ENCODE peak calls at places on chromosomes 6 and 20, in eight cellular contexts. One of them, this sample, is unnamed.

GRCh38 chr6:121093928-121094327 is 240.4 kb downstream of the TBC1D32 start:
- DNase-seq in NCI-H1417 treated with DMSO at 0.1 percent for 48 hours: no peak
- DNase-seq in activated CD4-positive, alpha-beta memory T cell treated with anti-CD3 and anti-CD28 coated beads, Interleukin-2, amount 10 ng/mL, durations not matched to agents 7 days and 5 days: no peak
- DNase-seq in PC-3: no peak
- DNase-seq in H4: no peak
- DNase-seq in activated naive CD4-positive, alpha-beta T cell: no peak
- DNase-seq in nephron progenitor cell: no peak
- DNase-seq in right cardiac atrium: no peak
- DNase-seq in this sample: no peak

GRCh38 chr6:135830452-135830851 is 21.0 kb upstream of the PDE7B start:
- DNase-seq in NCI-H1417 treated with DMSO at 0.1 percent for 48 hours: no peak
- DNase-seq in right cardiac atrium: no peak
- DNase-seq in PC-3: peak; percentile 68
- DNase-seq in activated naive CD4-positive, alpha-beta T cell: no peak
- DNase-seq in nephron progenitor cell: no peak
- DNase-seq in H4: no peak
- DNase-seq in activated CD4-positive, alpha-beta memory T cell treated with anti-CD3 and anti-CD28 coated beads, Interleukin-2, amount 10 ng/mL, durations not matched to agents 7 days and 5 days: no peak
- DNase-seq in this sample: no peak

GRCh38 chr6:129146836-129147366 is 264.0 kb downstream of the LAMA2 start:
- DNase-seq in H4: no peak
- DNase-seq in right cardiac atrium: no peak
- DNase-seq in NCI-H1417 treated with DMSO at 0.1 percent for 48 hours: no peak
- DNase-seq in PC-3: no peak
- DNase-seq in nephron progenitor cell: no peak
- DNase-seq in activated CD4-positive, alpha-beta memory T cell treated with anti-CD3 and anti-CD28 coated beads, Interleukin-2, amount 10 ng/mL, durations not matched to agents 7 days and 5 days: no peak
- DNase-seq in activated naive CD4-positive, alpha-beta T cell: no peak
- DNase-seq in this sample: no peak

GRCh38 chr20:49914310-49915117 is 815 bp downstream of the SPATA2 start:
- DNase-seq in activated CD4-positive, alpha-beta memory T cell treated with anti-CD3 and anti-CD28 coated beads, Interleukin-2, amount 10 ng/mL, durations not matched to agents 7 days and 5 days: no peak
- DNase-seq in NCI-H1417 treated with DMSO at 0.1 percent for 48 hours: no peak
- DNase-seq in PC-3: peak; percentile 39
- DNase-seq in right cardiac atrium: no peak
- DNase-seq in H4: no peak
- DNase-seq in nephron progenitor cell: no peak
- DNase-seq in activated naive CD4-positive, alpha-beta T cell: no peak
- DNase-seq in this sample: peak; percentile 45

GRCh38 chr6:130885392-130886192 is 58.4 kb downstream of the SMLR1 start:
- DNase-seq in activated naive CD4-positive, alpha-beta T cell: peak; percentile 29
- DNase-seq in PC-3: peak; percentile 83
- DNase-seq in right cardiac atrium: no peak
- DNase-seq in nephron progenitor cell: peak; percentile 73
- DNase-seq in activated CD4-positive, alpha-beta memory T cell treated with anti-CD3 and anti-CD28 coated beads, Interleukin-2, amount 10 ng/mL, durations not matched to agents 7 days and 5 days: peak; percentile 72
- DNase-seq in NCI-H1417 treated with DMSO at 0.1 percent for 48 hours: peak; percentile 41
- DNase-seq in H4: peak; percentile 47
- DNase-seq in this sample: peak; percentile 58

GRCh38 chr20:23774081-23774480 is 23.3 kb upstream of the CST1 start:
- DNase-seq in activated naive CD4-positive, alpha-beta T cell: no peak
- DNase-seq in NCI-H1417 treated with DMSO at 0.1 percent for 48 hours: no peak
- DNase-seq in nephron progenitor cell: no peak
- DNase-seq in right cardiac atrium: no peak
- DNase-seq in activated CD4-positive, alpha-beta memory T cell treated with anti-CD3 and anti-CD28 coated beads, Interleukin-2, amount 10 ng/mL, durations not matched to agents 7 days and 5 days: no peak
- DNase-seq in PC-3: peak; percentile 45
- DNase-seq in H4: no peak
- DNase-seq in this sample: no peak

GRCh38 chr6:14758421-14759043 is 487.3 kb upstream of the JARID2 start:
- DNase-seq in activated naive CD4-positive, alpha-beta T cell: no peak
- DNase-seq in NCI-H1417 treated with DMSO at 0.1 percent for 48 hours: peak; percentile 31
- DNase-seq in PC-3: peak; percentile 80
- DNase-seq in nephron progenitor cell: no peak
- DNase-seq in H4: no peak
- DNase-seq in activated CD4-positive, alpha-beta memory T cell treated with anti-CD3 and anti-CD28 coated beads, Interleukin-2, amount 10 ng/mL, durations not matched to agents 7 days and 5 days: no peak
- DNase-seq in right cardiac atrium: no peak
- DNase-seq in this sample: peak; percentile 78

GRCh38 chr6:116524236-116524635 is 12.8 kb downstream of the CALHM5 start:
- DNase-seq in H4: no peak
- DNase-seq in activated CD4-positive, alpha-beta memory T cell treated with anti-CD3 and anti-CD28 coated beads, Interleukin-2, amount 10 ng/mL, durations not matched to agents 7 days and 5 days: no peak
- DNase-seq in right cardiac atrium: no peak
- DNase-seq in activated naive CD4-positive, alpha-beta T cell: no peak
- DNase-seq in nephron progenitor cell: no peak
- DNase-seq in NCI-H1417 treated with DMSO at 0.1 percent for 48 hours: no peak
- DNase-seq in PC-3: no peak
- DNase-seq in this sample: no peak

GRCh38 chr20:9306521-9306920 is 207.9 kb upstream of the LAMP5 start:
- DNase-seq in PC-3: peak; percentile 90
- DNase-seq in nephron progenitor cell: no peak
- DNase-seq in right cardiac atrium: no peak
- DNase-seq in NCI-H1417 treated with DMSO at 0.1 percent for 48 hours: no peak
- DNase-seq in activated naive CD4-positive, alpha-beta T cell: no peak
- DNase-seq in activated CD4-positive, alpha-beta memory T cell treated with anti-CD3 and anti-CD28 coated beads, Interleukin-2, amount 10 ng/mL, durations not matched to agents 7 days and 5 days: no peak
- DNase-seq in H4: peak; percentile 61
- DNase-seq in this sample: no peak

GRCh38 chr6:152380351-152380767 is 256.8 kb downstream of the SYNE1 start:
- DNase-seq in H4: peak; percentile 63
- DNase-seq in NCI-H1417 treated with DMSO at 0.1 percent for 48 hours: no peak
- DNase-seq in PC-3: peak; percentile 41
- DNase-seq in nephron progenitor cell: no peak
- DNase-seq in activated naive CD4-positive, alpha-beta T cell: no peak
- DNase-seq in right cardiac atrium: no peak
- DNase-seq in activated CD4-positive, alpha-beta memory T cell treated with anti-CD3 and anti-CD28 coated beads, Interleukin-2, amount 10 ng/mL, durations not matched to agents 7 days and 5 days: no peak
- DNase-seq in this sample: no peak

GRCh38 chr20:63778034-63778752 is 38.6 kb downstream of the SLC2A4RG start:
- DNase-seq in NCI-H1417 treated with DMSO at 0.1 percent for 48 hours: no peak
- DNase-seq in PC-3: peak; percentile 75
- DNase-seq in activated CD4-positive, alpha-beta memory T cell treated with anti-CD3 and anti-CD28 coated beads, Interleukin-2, amount 10 ng/mL, durations not matched to agents 7 days and 5 days: no peak
- DNase-seq in H4: no peak
- DNase-seq in activated naive CD4-positive, alpha-beta T cell: no peak
- DNase-seq in nephron progenitor cell: no peak
- DNase-seq in right cardiac atrium: no peak
- DNase-seq in this sample: no peak

GRCh38 chr6:96279084-96279483 is 242.5 kb upstream of the UFL1 start:
- DNase-seq in activated CD4-positive, alpha-beta memory T cell treated with anti-CD3 and anti-CD28 coated beads, Interleukin-2, amount 10 ng/mL, durations not matched to agents 7 days and 5 days: no peak
- DNase-seq in PC-3: no peak
- DNase-seq in NCI-H1417 treated with DMSO at 0.1 percent for 48 hours: no peak
- DNase-seq in activated naive CD4-positive, alpha-beta T cell: no peak
- DNase-seq in nephron progenitor cell: no peak
- DNase-seq in right cardiac atrium: no peak
- DNase-seq in H4: no peak
- DNase-seq in this sample: no peak

GRCh38 chr6:1247058-1247457 is 64.8 kb upstream of the FOXQ1 start:
- DNase-seq in NCI-H1417 treated with DMSO at 0.1 percent for 48 hours: no peak
- DNase-seq in activated CD4-positive, alpha-beta memory T cell treated with anti-CD3 and anti-CD28 coated beads, Interleukin-2, amount 10 ng/mL, durations not matched to agents 7 days and 5 days: no peak
- DNase-seq in H4: no peak
- DNase-seq in activated naive CD4-positive, alpha-beta T cell: no peak
- DNase-seq in PC-3: peak; percentile 15
- DNase-seq in nephron progenitor cell: no peak
- DNase-seq in right cardiac atrium: no peak
- DNase-seq in this sample: no peak

GRCh38 chr20:16381444-16381843 is 191.8 kb downstream of the KIF16B start:
- DNase-seq in nephron progenitor cell: no peak
- DNase-seq in H4: no peak
- DNase-seq in activated naive CD4-positive, alpha-beta T cell: no peak
- DNase-seq in NCI-H1417 treated with DMSO at 0.1 percent for 48 hours: no peak
- DNase-seq in right cardiac atrium: no peak
- DNase-seq in activated CD4-positive, alpha-beta memory T cell treated with anti-CD3 and anti-CD28 coated beads, Interleukin-2, amount 10 ng/mL, durations not matched to agents 7 days and 5 days: no peak
- DNase-seq in PC-3: no peak
- DNase-seq in this sample: no peak

GRCh38 chr6:122130026-122130348 is 269.5 kb upstream of the HSF2 start:
- DNase-seq in PC-3: no peak
- DNase-seq in right cardiac atrium: no peak
- DNase-seq in NCI-H1417 treated with DMSO at 0.1 percent for 48 hours: no peak
- DNase-seq in nephron progenitor cell: no peak
- DNase-seq in activated naive CD4-positive, alpha-beta T cell: no peak
- DNase-seq in H4: no peak
- DNase-seq in activated CD4-positive, alpha-beta memory T cell treated with anti-CD3 and anti-CD28 coated beads, Interleukin-2, amount 10 ng/mL, durations not matched to agents 7 days and 5 days: no peak
- DNase-seq in this sample: no peak

GRCh38 chr6:27617046-27617687 is 144.3 kb upstream of the ZNF184 start:
- DNase-seq in nephron progenitor cell: peak; percentile 19
- DNase-seq in activated naive CD4-positive, alpha-beta T cell: no peak
- DNase-seq in activated CD4-positive, alpha-beta memory T cell treated with anti-CD3 and anti-CD28 coated beads, Interleukin-2, amount 10 ng/mL, durations not matched to agents 7 days and 5 days: no peak
- DNase-seq in NCI-H1417 treated with DMSO at 0.1 percent for 48 hours: no peak
- DNase-seq in right cardiac atrium: no peak
- DNase-seq in H4: no peak
- DNase-seq in PC-3: peak; percentile 38
- DNase-seq in this sample: no peak